ENCODE peak calls at places on chromosomes 13 and 19, in five cellular contexts. P, M, G, Q and A are unnamed samples.

GRCh38 chr13:37068962-37069361 is 9.5 kb upstream of the SUPT20H start:
- DNase-seq in M (no peak), P (no peak), Q (no peak), G (no peak), A (no peak)

GRCh38 chr19:37468961-37469777 is at the start of gene ZNF570:
- DNase-seq in P (peak), M (peak), G (peak), Q (peak), A (no peak)

GRCh38 chr19:39263912-39264305 is 4.3 kb upstream of the IFNL2 start:
- DNase-seq in M (peak), Q (no peak), P (no peak), G (no peak), A (no peak)

GRCh38 chr13:62837895-62838294 is 1422.2 kb upstream of the PCDH20 start:
- DNase-seq in M (no peak), Q (no peak), P (no peak), G (no peak), A (no peak)

GRCh38 chr19:47093254-47093653 is 20.3 kb downstream of the ZC3H4 start:
- DNase-seq in Q (no peak), M (no peak), P (no peak), G (no peak), A (no peak)

GRCh38 chr19:51458051-51458645 is at the start of gene SIGLEC8:
- DNase-seq in P (no peak), M (no peak), Q (no peak), G (no peak), A (no peak)

GRCh38 chr13:28392428-28392827 is 102.5 kb downstream of the FLT1 start:
- DNase-seq in M (peak), Q (no peak), G (no peak), P (no peak), A (peak)

GRCh38 chr13:23554000-23554399 is 16.2 kb upstream of the TNFRSF19 start:
- DNase-seq in G (no peak), Q (no peak), M (no peak), P (peak), A (peak)